ENCODE peak calls at places on chromosome 19, in eight cellular contexts. One of them, this sample, is unnamed.

GRCh38 chr19:28289294-28290063 is 923.5 kb downstream of the UQCRFS1 start:
- DNase-seq in astrocyte of the spinal cord: peak; percentile 14
- DNase-seq in heart left ventricle: no peak
- DNase-seq in spleen: no peak
- DNase-seq in colonic mucosa: peak; percentile 82
- DNase-seq in AG10803: peak; percentile 64
- DNase-seq in fibroblast of lung: no peak
- DNase-seq in omental fat pad: no peak
- DNase-seq in this sample: peak; percentile 51

GRCh38 chr19:47057328-47057727 is 8.9 kb upstream of the TMEM160 start:
- DNase-seq in astrocyte of the spinal cord: peak; percentile 9
- DNase-seq in heart left ventricle: no peak
- DNase-seq in spleen: no peak
- DNase-seq in colonic mucosa: no peak
- DNase-seq in AG10803: no peak
- DNase-seq in fibroblast of lung: no peak
- DNase-seq in omental fat pad: no peak
- DNase-seq in this sample: no peak

GRCh38 chr19:8569066-8569761 is 8.0 kb downstream of the MYO1F start:
- DNase-seq in astrocyte of the spinal cord: peak; percentile 96
- DNase-seq in heart left ventricle: peak; percentile 40
- DNase-seq in spleen: peak; percentile 89
- DNase-seq in colonic mucosa: peak; percentile 38
- DNase-seq in AG10803: peak; percentile 97
- DNase-seq in fibroblast of lung: peak; percentile 92
- DNase-seq in omental fat pad: no peak
- DNase-seq in this sample: peak; percentile 86

GRCh38 chr19:45999653-46000121 is 4.4 kb downstream of the CCDC61 start:
- DNase-seq in astrocyte of the spinal cord: no peak
- DNase-seq in heart left ventricle: no peak
- DNase-seq in spleen: no peak
- DNase-seq in colonic mucosa: no peak
- DNase-seq in AG10803: no peak
- DNase-seq in fibroblast of lung: peak; percentile 36
- DNase-seq in omental fat pad: no peak
- DNase-seq in this sample: no peak

GRCh38 chr19:45172611-45173208 is 5.3 kb downstream of the TRAPPC6A start:
- DNase-seq in astrocyte of the spinal cord: no peak
- DNase-seq in heart left ventricle: no peak
- DNase-seq in spleen: no peak
- DNase-seq in colonic mucosa: no peak
- DNase-seq in AG10803: no peak
- DNase-seq in fibroblast of lung: no peak
- DNase-seq in omental fat pad: no peak
- DNase-seq in this sample: no peak

GRCh38 chr19:50167314-50167721 is 4.2 kb upstream of the IZUMO2 start:
- DNase-seq in astrocyte of the spinal cord: no peak
- DNase-seq in heart left ventricle: no peak
- DNase-seq in spleen: no peak
- DNase-seq in colonic mucosa: peak; percentile 64
- DNase-seq in AG10803: no peak
- DNase-seq in fibroblast of lung: no peak
- DNase-seq in omental fat pad: no peak
- DNase-seq in this sample: no peak

GRCh38 chr19:44260695-44261446 is 1.2 kb downstream of the ZNF233 start:
- DNase-seq in astrocyte of the spinal cord: no peak
- DNase-seq in heart left ventricle: no peak
- DNase-seq in spleen: no peak
- DNase-seq in colonic mucosa: no peak
- DNase-seq in AG10803: no peak
- DNase-seq in fibroblast of lung: no peak
- DNase-seq in omental fat pad: no peak
- DNase-seq in this sample: no peak

GRCh38 chr19:29795882-29796523 is 15.8 kb upstream of the CCNE1 start:
- DNase-seq in astrocyte of the spinal cord: no peak
- DNase-seq in heart left ventricle: no peak
- DNase-seq in spleen: peak; percentile 55
- DNase-seq in colonic mucosa: no peak
- DNase-seq in AG10803: no peak
- DNase-seq in fibroblast of lung: no peak
- DNase-seq in omental fat pad: no peak
- DNase-seq in this sample: no peak

GRCh38 chr19:31784631-31785237 is 435.5 kb upstream of the TSHZ3 start:
- DNase-seq in astrocyte of the spinal cord: no peak
- DNase-seq in heart left ventricle: no peak
- DNase-seq in spleen: no peak
- DNase-seq in colonic mucosa: no peak
- DNase-seq in AG10803: no peak
- DNase-seq in fibroblast of lung: peak; percentile 1
- DNase-seq in omental fat pad: no peak
- DNase-seq in this sample: no peak

GRCh38 chr19:54532528-54532927 is 29.9 kb downstream of the LAIR2 start:
- DNase-seq in astrocyte of the spinal cord: no peak
- DNase-seq in heart left ventricle: no peak
- DNase-seq in spleen: no peak
- DNase-seq in colonic mucosa: no peak
- DNase-seq in AG10803: no peak
- DNase-seq in fibroblast of lung: no peak
- DNase-seq in omental fat pad: no peak
- DNase-seq in this sample: no peak

GRCh38 chr19:33247441-33247819 is 21.8 kb upstream of the SLC7A10 start:
- DNase-seq in astrocyte of the spinal cord: no peak
- DNase-seq in heart left ventricle: no peak
- DNase-seq in spleen: peak; percentile 57
- DNase-seq in colonic mucosa: no peak
- DNase-seq in AG10803: no peak
- DNase-seq in fibroblast of lung: no peak
- DNase-seq in omental fat pad: no peak
- DNase-seq in this sample: no peak

GRCh38 chr19:48169585-48169973 is 565 bp downstream of the LIG1 start:
- DNase-seq in astrocyte of the spinal cord: peak; percentile 60
- DNase-seq in heart left ventricle: peak; percentile 60
- DNase-seq in spleen: peak; percentile 95
- DNase-seq in colonic mucosa: peak; percentile 93
- DNase-seq in AG10803: peak; percentile 46
- DNase-seq in fibroblast of lung: peak; percentile 71
- DNase-seq in omental fat pad: peak; percentile 42
- DNase-seq in this sample: peak; percentile 20

GRCh38 chr19:35211545-35212230 is 16.9 kb downstream of the FAM187B start:
- DNase-seq in astrocyte of the spinal cord: no peak
- DNase-seq in heart left ventricle: peak; percentile 58
- DNase-seq in spleen: peak; percentile 93
- DNase-seq in colonic mucosa: peak; percentile 53
- DNase-seq in AG10803: no peak
- DNase-seq in fibroblast of lung: no peak
- DNase-seq in omental fat pad: no peak
- DNase-seq in this sample: no peak

GRCh38 chr19:1862424-1863307 is 713 bp downstream of the KLF16 start:
- DNase-seq in astrocyte of the spinal cord: no peak
- DNase-seq in heart left ventricle: no peak
- DNase-seq in spleen: peak; percentile 92
- DNase-seq in colonic mucosa: no peak
- DNase-seq in AG10803: no peak
- DNase-seq in fibroblast of lung: no peak
- DNase-seq in omental fat pad: no peak
- DNase-seq in this sample: no peak

GRCh38 chr19:8113017-8113416 is 36.4 kb downstream of the FBN3 start:
- DNase-seq in astrocyte of the spinal cord: no peak
- DNase-seq in heart left ventricle: no peak
- DNase-seq in spleen: no peak
- DNase-seq in colonic mucosa: no peak
- DNase-seq in AG10803: no peak
- DNase-seq in fibroblast of lung: no peak
- DNase-seq in omental fat pad: no peak
- DNase-seq in this sample: no peak

GRCh38 chr19:56543776-56544175 is 5.0 kb downstream of the ZFP28 start:
- DNase-seq in astrocyte of the spinal cord: no peak
- DNase-seq in heart left ventricle: no peak
- DNase-seq in spleen: no peak
- DNase-seq in colonic mucosa: no peak
- DNase-seq in AG10803: no peak
- DNase-seq in fibroblast of lung: no peak
- DNase-seq in omental fat pad: no peak
- DNase-seq in this sample: no peak

GRCh38 chr19:56547535-56547934 is 8.8 kb downstream of the ZFP28 start:
- DNase-seq in astrocyte of the spinal cord: no peak
- DNase-seq in heart left ventricle: no peak
- DNase-seq in spleen: no peak
- DNase-seq in colonic mucosa: no peak
- DNase-seq in AG10803: no peak
- DNase-seq in fibroblast of lung: no peak
- DNase-seq in omental fat pad: no peak
- DNase-seq in this sample: no peak
- TF ChIP-seq CTCF in astrocyte of the spinal cord: peak; percentile 22
- TF ChIP-seq CTCF in heart left ventricle: no peak
- TF ChIP-seq CTCF in spleen: no peak
- TF ChIP-seq CTCF in colonic mucosa: no peak
- TF ChIP-seq CTCF in AG10803: no peak
- TF ChIP-seq CTCF in fibroblast of lung: no peak
- TF ChIP-seq CTCF in omental fat pad: no peak
- TF ChIP-seq CTCF in this sample: no peak

DNA sequence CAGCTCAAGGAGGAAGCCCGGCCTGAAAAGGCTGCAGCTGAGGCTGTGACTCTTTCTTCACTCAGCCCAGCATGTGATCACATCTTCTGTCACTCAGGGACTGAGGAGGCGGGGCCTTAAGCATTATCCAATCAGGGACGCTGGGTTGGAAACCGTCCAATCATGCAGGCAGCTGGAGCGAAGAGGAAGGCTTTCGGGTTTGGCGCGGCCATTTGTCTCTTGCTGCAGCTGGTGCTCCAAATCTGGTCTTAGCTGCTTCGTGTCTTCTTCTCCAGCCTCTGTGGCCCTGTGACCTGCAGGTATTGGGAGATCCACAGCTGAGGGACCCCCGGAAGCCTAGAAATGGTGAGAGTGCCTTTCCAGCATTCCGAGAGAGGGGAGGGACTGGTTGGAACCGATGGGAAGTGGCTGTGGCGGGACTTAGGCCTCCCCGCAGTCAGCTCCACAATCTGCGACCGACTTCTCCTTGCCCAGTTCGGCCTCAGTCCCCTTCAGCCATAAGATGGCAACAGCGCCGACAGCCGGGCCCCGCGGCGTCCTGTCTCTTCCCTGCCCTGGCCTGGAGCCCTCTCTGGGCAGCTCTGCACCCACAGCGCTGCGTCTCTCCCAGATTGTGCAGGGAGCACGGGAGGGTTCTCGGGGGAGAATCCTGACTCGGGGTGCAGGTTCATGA is at the start of gene ZNF90:
- DNase-seq in astrocyte of the spinal cord: peak; percentile 96
- DNase-seq in heart left ventricle: peak; percentile 93
- DNase-seq in spleen: peak; percentile 90
- DNase-seq in colonic mucosa: peak; percentile 96
- DNase-seq in AG10803: peak; percentile 94
- DNase-seq in fibroblast of lung: peak; percentile 97
- DNase-seq in omental fat pad: peak; percentile 96
- DNase-seq in this sample: peak; percentile 91
- TF ChIP-seq CTCF in astrocyte of the spinal cord: peak; percentile 8
- TF ChIP-seq CTCF in heart left ventricle: no peak
- TF ChIP-seq CTCF in spleen: no peak
- TF ChIP-seq CTCF in colonic mucosa: no peak
- TF ChIP-seq CTCF in AG10803: no peak
- TF ChIP-seq CTCF in fibroblast of lung: no peak
- TF ChIP-seq CTCF in omental fat pad: no peak
- TF ChIP-seq CTCF in this sample: peak; percentile 1

DNA sequence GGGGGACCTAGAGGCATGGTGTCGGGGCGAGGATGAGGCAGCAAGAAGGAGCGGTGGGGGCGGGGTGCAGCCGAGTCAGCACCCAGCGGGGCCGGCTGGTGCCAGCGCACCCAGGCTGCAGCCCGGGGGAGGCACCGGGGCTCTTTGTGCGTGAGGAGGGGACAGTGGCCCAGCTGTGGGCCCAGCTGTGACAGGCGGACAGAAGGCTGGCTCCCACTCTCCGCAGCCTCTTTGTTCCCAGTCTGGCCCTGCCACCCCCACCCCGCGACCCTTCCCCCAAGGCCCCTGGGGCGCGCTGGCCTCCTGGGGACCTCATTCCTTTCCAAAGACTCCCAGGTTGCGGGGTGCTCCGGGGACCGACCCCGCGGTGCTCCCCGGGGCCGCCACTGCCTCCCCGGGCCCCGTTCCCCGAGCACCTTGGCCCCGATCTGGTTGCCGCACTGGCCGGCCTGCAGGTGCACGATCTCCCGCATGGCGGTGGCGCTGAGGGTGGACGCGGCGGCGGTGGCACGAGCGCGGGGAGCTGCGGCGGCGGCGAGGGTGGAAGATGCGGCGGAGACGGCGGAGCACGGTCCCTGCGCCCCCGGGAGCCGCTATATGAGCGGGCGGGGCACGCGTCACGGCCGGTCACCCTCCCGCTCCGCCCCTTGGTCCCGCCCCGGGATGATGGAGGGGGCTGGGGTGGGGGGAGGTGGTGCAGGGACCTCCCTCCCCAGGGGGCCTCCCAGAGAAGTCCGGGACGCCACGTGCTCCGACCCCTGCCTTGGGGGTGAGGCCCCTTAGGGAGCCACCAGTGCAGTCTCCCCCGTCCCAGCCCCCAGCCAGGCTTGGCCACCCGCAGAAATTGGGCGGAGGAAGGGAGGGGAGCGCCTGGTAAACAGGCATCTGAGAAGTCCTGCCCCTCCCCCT is at the start of gene TUBB4A:
- DNase-seq in astrocyte of the spinal cord: no peak
- DNase-seq in heart left ventricle: no peak
- DNase-seq in spleen: peak; percentile 86
- DNase-seq in colonic mucosa: no peak
- DNase-seq in AG10803: no peak
- DNase-seq in fibroblast of lung: no peak
- DNase-seq in omental fat pad: no peak
- DNase-seq in this sample: no peak
- TF ChIP-seq CTCF in astrocyte of the spinal cord: no peak
- TF ChIP-seq CTCF in heart left ventricle: no peak
- TF ChIP-seq CTCF in spleen: no peak
- TF ChIP-seq CTCF in colonic mucosa: no peak
- TF ChIP-seq CTCF in AG10803: no peak
- TF ChIP-seq CTCF in fibroblast of lung: no peak
- TF ChIP-seq CTCF in omental fat pad: no peak
- TF ChIP-seq CTCF in this sample: no peak

GRCh38 chr19:4650159-4650558 is 10.8 kb downstream of the TNFAIP8L1 start:
- DNase-seq in astrocyte of the spinal cord: no peak
- DNase-seq in heart left ventricle: no peak
- DNase-seq in spleen: no peak
- DNase-seq in colonic mucosa: no peak
- DNase-seq in AG10803: no peak
- DNase-seq in fibroblast of lung: no peak
- DNase-seq in omental fat pad: no peak
- DNase-seq in this sample: no peak

GRCh38 chr19:4652075-4652474 is 12.8 kb downstream of the TNFAIP8L1 start:
- DNase-seq in astrocyte of the spinal cord: no peak
- DNase-seq in heart left ventricle: no peak
- DNase-seq in spleen: no peak
- DNase-seq in colonic mucosa: no peak
- DNase-seq in AG10803: no peak
- DNase-seq in fibroblast of lung: no peak
- DNase-seq in omental fat pad: no peak
- DNase-seq in this sample: no peak

GRCh38 chr19:4649392-4650094 is 10.2 kb downstream of the TNFAIP8L1 start:
- DNase-seq in astrocyte of the spinal cord: no peak
- DNase-seq in heart left ventricle: no peak
- DNase-seq in spleen: no peak
- DNase-seq in colonic mucosa: no peak
- DNase-seq in AG10803: no peak
- DNase-seq in fibroblast of lung: no peak
- DNase-seq in omental fat pad: no peak
- DNase-seq in this sample: no peak

GRCh38 chr19:4645718-4646117 is 6.4 kb downstream of the TNFAIP8L1 start:
- DNase-seq in astrocyte of the spinal cord: no peak
- DNase-seq in heart left ventricle: no peak
- DNase-seq in spleen: no peak
- DNase-seq in colonic mucosa: no peak
- DNase-seq in AG10803: no peak
- DNase-seq in fibroblast of lung: no peak
- DNase-seq in omental fat pad: no peak
- DNase-seq in this sample: no peak

GRCh38 chr19:4647676-4648644 is 8.6 kb downstream of the TNFAIP8L1 start:
- DNase-seq in astrocyte of the spinal cord: no peak
- DNase-seq in heart left ventricle: peak; percentile 85
- DNase-seq in spleen: peak; percentile 86
- DNase-seq in colonic mucosa: no peak
- DNase-seq in AG10803: no peak
- DNase-seq in fibroblast of lung: no peak
- DNase-seq in omental fat pad: no peak
- DNase-seq in this sample: no peak
- TF ChIP-seq CTCF in astrocyte of the spinal cord: peak; percentile 41
- TF ChIP-seq CTCF in heart left ventricle: peak; percentile 6
- TF ChIP-seq CTCF in spleen: peak; percentile 26
- TF ChIP-seq CTCF in colonic mucosa: no peak
- TF ChIP-seq CTCF in AG10803: no peak
- TF ChIP-seq CTCF in fibroblast of lung: no peak
- TF ChIP-seq CTCF in omental fat pad: no peak
- TF ChIP-seq CTCF in this sample: no peak

This sample was measured in AG09319.